ENCODE peak calls at places on chromosome 4, in eight cellular contexts. O is upper lobe of right lung, Q is neuronal stem cell, B is ovary, D is MCF 10A, E is activated gamma-delta T cell treated with Interleukin-2 at 50 U/mL for 16 hours, X is T-helper 2 cell, C is GM23338. M is an unnamed sample.

GRCh38 chr4:184371390-184371787 is 103.0 kb downstream of the IRF2 start:
- DNase-seq in O (no peak), D (no peak), Q (no peak), E (no peak), C (no peak), B (no peak), X (no peak), M (no peak)

GRCh38 chr4:128286474-128287158 is 997 bp downstream of the PGRMC2 start:
- DNase-seq in X (no peak), B (no peak), E (no peak), O (no peak), Q (peak), C (peak), D (peak), M (peak)

GRCh38 chr4:13966241-13967195 is 339.0 kb upstream of the BOD1L1 start:
- DNase-seq in D (peak), E (no peak), C (peak), Q (no peak), X (no peak), O (no peak), B (no peak), M (no peak)

GRCh38 chr4:71568131-71568530 is 215.7 kb downstream of the GC start:
- DNase-seq in C (no peak), Q (no peak), D (no peak), X (no peak), O (no peak), B (no peak), E (no peak), M (no peak)

GRCh38 chr4:3411676-3412075 is 30.1 kb upstream of the HGFAC start:
- DNase-seq in D (no peak), X (no peak), Q (no peak), E (no peak), B (peak), O (peak), C (no peak), M (no peak)

GRCh38 chr4:82905205-82905604 is 4.7 kb downstream of the THAP9 start:
- DNase-seq in E (no peak), X (no peak), O (no peak), C (no peak), B (no peak), Q (no peak), D (no peak), M (peak)

GRCh38 chr4:41532880-41533279 is 5.1 kb upstream of the LIMCH1 start:
- DNase-seq in Q (no peak), E (no peak), B (no peak), O (no peak), X (no peak), D (peak), C (no peak), M (no peak)

GRCh38 chr4:143329985-143330384 is 6.7 kb upstream of the GAB1 start:
- DNase-seq in Q (no peak), O (no peak), X (no peak), D (no peak), E (no peak), C (peak), B (no peak), M (no peak)

GRCh38 chr4:184636144-184636543 is 13.1 kb downstream of the CASP3 start:
- DNase-seq in O (no peak), E (no peak), X (no peak), D (no peak), B (no peak), Q (no peak), C (no peak), M (no peak)

GRCh38 chr4:43453058-43453457 is 560.5 kb downstream of the GRXCR1 start:
- DNase-seq in O (no peak), B (no peak), E (no peak), D (no peak), X (no peak), Q (no peak), C (no peak), M (no peak)

GRCh38 chr4:113094802-113095201 is 45.3 kb downstream of the ANK2 start:
- DNase-seq in X (no peak), Q (no peak), E (no peak), D (peak), C (peak), O (no peak), B (no peak), M (no peak)

GRCh38 chr4:175451238-175451965 is 360.7 kb downstream of the GPM6A start:
- DNase-seq in X (no peak), C (no peak), B (no peak), O (no peak), Q (no peak), E (no peak), D (no peak), M (no peak)

GRCh38 chr4:169089004-169089403 is 78.9 kb upstream of the CBR4 start:
- DNase-seq in C (no peak), E (no peak), Q (no peak), X (no peak), O (no peak), B (no peak), D (no peak), M (no peak)

GRCh38 chr4:154004859-154005520 is 216.1 kb upstream of the SFRP2 start:
- DNase-seq in O (no peak), E (no peak), C (no peak), B (no peak), D (peak), X (no peak), Q (no peak), M (no peak)

GRCh38 chr4:185874516-185875230 is 62.7 kb upstream of the SORBS2 start:
- DNase-seq in B (no peak), C (no peak), E (no peak), D (peak), O (no peak), Q (no peak), X (no peak), M (no peak)

GRCh38 chr4:114479595-114479994 is 119.0 kb upstream of the UGT8 start:
- DNase-seq in D (no peak), C (peak), O (no peak), X (no peak), B (no peak), E (no peak), Q (no peak), M (no peak)

GRCh38 chr4:166252487-166253402 is 379.7 kb downstream of the TLL1 start:
- DNase-seq in E (no peak), B (no peak), X (no peak), O (no peak), Q (peak), C (peak), D (peak), M (no peak)

GRCh38 chr4:176271749-176272148 is 2.7 kb upstream of the ASB5 start:
- DNase-seq in C (no peak), B (no peak), Q (no peak), D (no peak), O (no peak), X (no peak), E (no peak), M (no peak)

GRCh38 chr4:183136880-183137279 is 37.8 kb downstream of the WWC2 start:
- DNase-seq in B (no peak), O (no peak), D (no peak), X (no peak), Q (no peak), E (no peak), C (no peak), M (no peak)

GRCh38 chr4:8919651-8920288 is 48.1 kb upstream of the HMX1 start:
- DNase-seq in E (no peak), Q (no peak), X (no peak), C (no peak), B (no peak), O (no peak), D (no peak), M (no peak)

GRCh38 chr4:3729188-3729884 is 36.8 kb upstream of the ADRA2C start:
- DNase-seq in D (no peak), Q (no peak), C (no peak), E (no peak), O (no peak), X (no peak), B (no peak), M (no peak)

GRCh38 chr4:39043058-39043696 is 11.0 kb upstream of the TMEM156 start:
- DNase-seq in X (no peak), O (no peak), E (no peak), Q (no peak), B (no peak), C (no peak), D (peak), M (no peak)

GRCh38 chr4:124542021-124542420 is 170.5 kb downstream of the ANKRD50 start:
- DNase-seq in Q (no peak), O (no peak), B (no peak), D (no peak), E (no peak), X (no peak), C (no peak), M (no peak)

M was measured in activated T-helper 1 cell treated with anti-CD3 and anti-CD28 coated beads, Interleukin-12 subunit alpha, Interleukin-12 subunit beta, Interleukin-2, Interleukin-4 antibody, amounts not matched to agents 30 ng/mL and 10 ng/mL and 1 ng/mL, durations not matched to agents 14 hours and 24 hours and 36 hours.